ENCODE peak calls at places on chromosomes 1 and 21, in six cellular contexts. T, Q, X, N, E and K are unnamed samples.

GRCh38 chr1:111955755-111956154 is 33.7 kb downstream of the KCND3 start:
- DNase-seq in T (no peak), Q (no peak), X (peak), N (no peak), E (no peak), K (no peak)

GRCh38 chr1:239308701-239309333 is 77.6 kb upstream of the CHRM3 start:
- DNase-seq in T (peak), Q (no peak), X (no peak), N (peak), E (no peak), K (no peak)

GRCh38 chr1:151059342-151060240 is at the start of gene CDC42SE1:
- DNase-seq in T (peak), Q (peak), X (peak), N (peak), E (peak), K (peak)

GRCh38 chr1:197156692-197157091 is 10.2 kb upstream of the ASPM start:
- DNase-seq in T (no peak), Q (no peak), X (no peak), N (no peak), E (no peak), K (no peak)

GRCh38 chr1:199029401-199029800 is 390.6 kb downstream of the PTPRC start:
- DNase-seq in T (peak), Q (no peak), X (peak), N (no peak), E (no peak), K (no peak)

GRCh38 chr1:218460367-218460766 is 115.2 kb downstream of the TGFB2 start:
- DNase-seq in T (peak), Q (peak), X (peak), N (peak), E (peak), K (no peak)

GRCh38 chr1:197314672-197315071 is 46.6 kb downstream of the CRB1 start:
- DNase-seq in T (no peak), Q (no peak), X (no peak), N (no peak), E (no peak), K (no peak)

GRCh38 chr21:32545948-32546441 is 39.3 kb downstream of the TCP10L start:
- DNase-seq in T (peak), Q (no peak), X (peak), N (no peak), E (no peak), K (no peak)

GRCh38 chr1:228029281-228029680 is 22.5 kb downstream of the WNT3A start:
- DNase-seq in T (no peak), Q (no peak), X (no peak), N (no peak), E (no peak), K (no peak)

GRCh38 chr1:6197746-6198427 is 1.5 kb downstream of the RPL22 start:
- DNase-seq in T (no peak), Q (no peak), X (no peak), N (no peak), E (no peak), K (no peak)

GRCh38 chr1:241844593-241844992 is 3.4 kb upstream of the EXO1 start:
- DNase-seq in T (no peak), Q (no peak), X (no peak), N (no peak), E (no peak), K (no peak)

GRCh38 chr1:8629241-8630091 is 188.0 kb downstream of the RERE start:
- DNase-seq in T (peak), Q (no peak), X (peak), N (no peak), E (no peak), K (peak)

GRCh38 chr1:198498881-198499280 is 41.6 kb downstream of the ATP6V1G3 start:
- DNase-seq in T (no peak), Q (no peak), X (peak), N (no peak), E (no peak), K (no peak)

GRCh38 chr1:55833452-55834160 is 618.4 kb upstream of the USP24 start:
- DNase-seq in T (peak), Q (no peak), X (peak), N (no peak), E (no peak), K (no peak)

GRCh38 chr1:14724234-14724633 is 125.7 kb downstream of the KAZN start:
- DNase-seq in T (no peak), Q (no peak), X (no peak), N (no peak), E (no peak), K (no peak)

GRCh38 chr1:46622341-46622740 is 5.7 kb upstream of the MOB3C start:
- DNase-seq in T (no peak), Q (peak), X (peak), N (peak), E (no peak), K (no peak)
- TF ChIP-seq CTCF in T (peak), Q (peak), X (peak), N (no peak), E (no peak), K (peak)

GRCh38 chr1:25832336-25833037 is 12.7 kb downstream of the MTFR1L start:
- DNase-seq in T (no peak), Q (no peak), X (no peak), N (no peak), E (no peak), K (no peak)

GRCh38 chr1:25834894-25835293 is 15.1 kb downstream of the MTFR1L start:
- DNase-seq in T (no peak), Q (no peak), X (peak), N (peak), E (no peak), K (no peak)

GRCh38 chr1:25833158-25833557 is 13.4 kb downstream of the MTFR1L start:
- DNase-seq in T (no peak), Q (no peak), X (no peak), N (no peak), E (no peak), K (no peak)

GRCh38 chr1:25836695-25837094 is 16.9 kb downstream of the MTFR1L start:
- DNase-seq in T (peak), Q (no peak), X (no peak), N (no peak), E (no peak), K (no peak)

GRCh38 chr1:25837253-25837875 is 17.6 kb downstream of the MTFR1L start:
- DNase-seq in T (peak), Q (no peak), X (peak), N (no peak), E (no peak), K (no peak)
- TF ChIP-seq CTCF in T (peak), Q (peak), X (peak), N (no peak), E (no peak), K (no peak)

GRCh38 chr1:20063861-20064292 is 6.1 kb upstream of the PLA2G5 start:
- DNase-seq in T (peak), Q (no peak), X (peak), N (peak), E (no peak), K (no peak)
- TF ChIP-seq CTCF in T (no peak), Q (no peak), X (no peak), N (no peak), E (no peak), K (no peak)

DNA sequence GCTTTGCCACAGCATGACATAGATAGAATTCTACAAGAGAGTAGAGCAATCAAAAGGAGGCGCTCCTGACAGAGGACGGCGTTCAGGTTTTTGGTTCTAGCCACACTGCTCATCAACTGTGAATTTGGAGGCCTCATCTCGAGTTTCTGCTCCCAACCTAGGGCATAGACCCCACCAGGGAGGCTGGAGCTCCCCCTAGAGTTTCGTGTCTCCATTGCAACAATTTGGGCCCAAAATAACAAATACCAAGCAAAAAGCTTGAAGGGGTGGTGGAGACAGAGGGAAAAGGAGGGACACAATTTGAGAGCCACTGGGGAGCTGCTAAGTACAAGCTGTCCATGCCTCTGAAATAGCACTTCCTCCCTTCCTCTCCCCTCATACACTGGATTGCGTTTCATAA is 297.0 kb downstream of the GPATCH2 start:
- DNase-seq in T (peak), Q (peak), X (peak), N (peak), E (no peak), K (no peak)
- TF ChIP-seq CTCF in T (peak), Q (no peak), X (peak), N (peak), E (no peak), K (no peak)